ENCODE peak calls at places on chromosomes 11 and 22, in five cellular contexts. One of them, this sample, is unnamed.

GRCh38 chr22:19406846-19407245 is 24.7 kb downstream of the HIRA start:
- DNase-seq in ACHN: no peak
- DNase-seq in prostate gland: no peak
- DNase-seq in left ventricle myocardium superior: no peak
- DNase-seq in astrocyte of the cerebellum: no peak
- DNase-seq in this sample: no peak

GRCh38 chr11:124068711-124069110 is 27.6 kb upstream of the OR10G7 start:
- DNase-seq in ACHN: no peak
- DNase-seq in prostate gland: no peak
- DNase-seq in left ventricle myocardium superior: no peak
- DNase-seq in astrocyte of the cerebellum: no peak
- DNase-seq in this sample: no peak

GRCh38 chr22:40560551-40560950 is 76.0 kb downstream of the MRTFA start:
- DNase-seq in ACHN: no peak
- DNase-seq in prostate gland: no peak
- DNase-seq in left ventricle myocardium superior: no peak
- DNase-seq in astrocyte of the cerebellum: peak
- DNase-seq in this sample: no peak

GRCh38 chr22:25111579-25112517 is 87.8 kb upstream of the CRYBB3 start:
- DNase-seq in ACHN: peak
- DNase-seq in prostate gland: peak
- DNase-seq in left ventricle myocardium superior: peak
- DNase-seq in astrocyte of the cerebellum: no peak
- DNase-seq in this sample: peak

GRCh38 chr22:33896801-33897620 is 23.3 kb downstream of the LARGE1 start:
- DNase-seq in ACHN: no peak
- DNase-seq in prostate gland: no peak
- DNase-seq in left ventricle myocardium superior: no peak
- DNase-seq in astrocyte of the cerebellum: no peak
- DNase-seq in this sample: peak

GRCh38 chr22:46289244-46289891 is 7.3 kb upstream of the GTSE1 start:
- DNase-seq in ACHN: no peak
- DNase-seq in prostate gland: no peak
- DNase-seq in left ventricle myocardium superior: no peak
- DNase-seq in astrocyte of the cerebellum: no peak
- DNase-seq in this sample: no peak

GRCh38 chr22:38866399-38867123 is 5.5 kb downstream of the CBX6 start:
- DNase-seq in ACHN: no peak
- DNase-seq in prostate gland: no peak
- DNase-seq in left ventricle myocardium superior: peak
- DNase-seq in astrocyte of the cerebellum: no peak
- DNase-seq in this sample: no peak

GRCh38 chr11:2708151-2708581 is 8.4 kb upstream of the KCNQ1OT1 start:
- DNase-seq in ACHN: no peak
- DNase-seq in prostate gland: peak
- DNase-seq in left ventricle myocardium superior: peak
- DNase-seq in astrocyte of the cerebellum: no peak
- DNase-seq in this sample: no peak

GRCh38 chr11:1041471-1041870 is 5.0 kb upstream of the MUC6 start:
- DNase-seq in ACHN: no peak
- DNase-seq in prostate gland: no peak
- DNase-seq in left ventricle myocardium superior: peak
- DNase-seq in astrocyte of the cerebellum: no peak
- DNase-seq in this sample: no peak

GRCh38 chr11:109957601-109958000 is 135.6 kb upstream of the ZC3H12C start:
- DNase-seq in ACHN: no peak
- DNase-seq in prostate gland: no peak
- DNase-seq in left ventricle myocardium superior: no peak
- DNase-seq in astrocyte of the cerebellum: no peak
- DNase-seq in this sample: no peak

GRCh38 chr11:4922304-4922703 is 1.8 kb downstream of the OR51G1 start:
- DNase-seq in ACHN: no peak
- DNase-seq in prostate gland: no peak
- DNase-seq in left ventricle myocardium superior: no peak
- DNase-seq in astrocyte of the cerebellum: no peak
- DNase-seq in this sample: no peak

GRCh38 chr11:32402836-32403235 is 32.5 kb downstream of the WT1 start:
- DNase-seq in ACHN: no peak
- DNase-seq in prostate gland: no peak
- DNase-seq in left ventricle myocardium superior: no peak
- DNase-seq in astrocyte of the cerebellum: no peak
- DNase-seq in this sample: no peak

GRCh38 chr11:46692450-46692849 is 8.0 kb downstream of the ARHGAP1 start:
- DNase-seq in ACHN: peak
- DNase-seq in prostate gland: no peak
- DNase-seq in left ventricle myocardium superior: no peak
- DNase-seq in astrocyte of the cerebellum: no peak
- DNase-seq in this sample: no peak

GRCh38 chr11:100863080-100863581 is 176.0 kb downstream of the ARHGAP42 start:
- DNase-seq in ACHN: no peak
- DNase-seq in prostate gland: no peak
- DNase-seq in left ventricle myocardium superior: no peak
- DNase-seq in astrocyte of the cerebellum: peak
- DNase-seq in this sample: no peak

GRCh38 chr11:115939726-115940421 is 435.7 kb upstream of the CADM1 start:
- DNase-seq in ACHN: no peak
- DNase-seq in prostate gland: no peak
- DNase-seq in left ventricle myocardium superior: no peak
- DNase-seq in astrocyte of the cerebellum: no peak
- DNase-seq in this sample: no peak

GRCh38 chr11:106172389-106172991 is 95.0 kb downstream of the AASDHPPT start:
- DNase-seq in ACHN: no peak
- DNase-seq in prostate gland: peak
- DNase-seq in left ventricle myocardium superior: no peak
- DNase-seq in astrocyte of the cerebellum: no peak
- DNase-seq in this sample: no peak

GRCh38 chr11:65226103-65226442 is 35.7 kb upstream of the POLA2 start:
- DNase-seq in ACHN: no peak
- DNase-seq in prostate gland: no peak
- DNase-seq in left ventricle myocardium superior: no peak
- DNase-seq in astrocyte of the cerebellum: no peak
- DNase-seq in this sample: no peak

GRCh38 chr11:7969756-7970646 is 4.8 kb upstream of the NLRP10 start:
- DNase-seq in ACHN: no peak
- DNase-seq in prostate gland: no peak
- DNase-seq in left ventricle myocardium superior: no peak
- DNase-seq in astrocyte of the cerebellum: no peak
- DNase-seq in this sample: no peak

GRCh38 chr11:58594826-58595225 is 16.0 kb downstream of the ZFP91 start:
- DNase-seq in ACHN: no peak
- DNase-seq in prostate gland: no peak
- DNase-seq in left ventricle myocardium superior: no peak
- DNase-seq in astrocyte of the cerebellum: no peak
- DNase-seq in this sample: no peak

GRCh38 chr11:91396243-91397133 is 828.1 kb upstream of the FAT3 start:
- DNase-seq in ACHN: no peak
- DNase-seq in prostate gland: no peak
- DNase-seq in left ventricle myocardium superior: no peak
- DNase-seq in astrocyte of the cerebellum: peak
- DNase-seq in this sample: no peak

This sample was measured in GM13976.